ENCODE peak calls at places on chromosomes 11 and 22, in five cellular contexts. C is adipocyte; H is left cardiac atrium; P is stimulated activated naive CD8-positive, alpha-beta T cell treated with anti-CD3 and anti-CD28 coated beads, Interleukin-15, amount 100 ng/mL, for 72 hours; W is NCI-H82. J is an unnamed sample.

GRCh38 chr11:8207080-8208000 is 38.5 kb upstream of the RIC3 start:
- DNase-seq in H (no peak), C (no peak), W (no peak), P (no peak), J (no peak)

GRCh38 chr11:28924007-28924406 is 815.8 kb downstream of the METTL15 start:
- DNase-seq in W (no peak), C (no peak), P (no peak), H (no peak), J (no peak)

GRCh38 chr22:20725987-20726558 is 47.8 kb upstream of the SERPIND1 start:
- DNase-seq in W (no peak), C (no peak), P (no peak), H (no peak), J (no peak)

GRCh38 chr11:45960387-45961110 is 38.1 kb downstream of the LARGE2 start:
- DNase-seq in C (peak), W (no peak), H (no peak), P (no peak), J (no peak)

GRCh38 chr11:126061707-126062678 is 673 bp downstream of the CDON start:
- DNase-seq in W (peak), C (peak), H (no peak), P (no peak), J (no peak)

GRCh38 chr11:122877732-122878131 is 4.8 kb upstream of the JHY start:
- DNase-seq in W (no peak), H (no peak), P (no peak), C (no peak), J (no peak)

GRCh38 chr22:50677493-50678217 is 5.0 kb downstream of the SHANK3 start:
- DNase-seq in C (no peak), W (no peak), H (no peak), P (no peak), J (peak)

GRCh38 chr11:80779907-80780615 is 1339.2 kb upstream of the TENM4 start:
- DNase-seq in H (no peak), P (no peak), W (no peak), C (no peak), J (no peak)

GRCh38 chr22:44685384-44686056 is 16.5 kb upstream of the PRR5 start:
- DNase-seq in P (peak), W (peak), C (peak), H (peak), J (no peak)

GRCh38 chr22:40417881-40418280 is 47.5 kb downstream of the SGSM3 start:
- DNase-seq in P (no peak), H (no peak), W (no peak), C (no peak), J (no peak)

GRCh38 chr22:32531228-32531627 is 56.6 kb downstream of the FBXO7 start:
- DNase-seq in W (no peak), H (no peak), P (no peak), C (no peak), J (no peak)

GRCh38 chr22:19912236-19912999 is 29.2 kb upstream of the COMT start:
- DNase-seq in P (no peak), W (peak), C (no peak), H (no peak), J (no peak)

GRCh38 chr22:33883961-33884808 is 36.1 kb downstream of the LARGE1 start:
- DNase-seq in H (peak), W (peak), P (no peak), C (no peak), J (no peak)

GRCh38 chr22:36659762-36660509 is 43.6 kb downstream of the CACNG2 start:
- DNase-seq in H (peak), P (peak), W (peak), C (peak), J (no peak)

GRCh38 chr11:69378303-69379141 is 84.6 kb downstream of the MYEOV start:
- DNase-seq in H (no peak), P (no peak), W (no peak), C (no peak), J (no peak)

GRCh38 chr22:37167981-37168647 is 18.4 kb upstream of the IL2RB start:
- DNase-seq in W (no peak), H (peak), P (no peak), C (no peak), J (no peak)

GRCh38 chr11:10444725-10445286 is 10.3 kb upstream of the AMPD3 start:
- DNase-seq in H (no peak), C (no peak), W (no peak), P (peak), J (no peak)

GRCh38 chr11:134043821-134044420 is 25.0 kb upstream of the JAM3 start:
- DNase-seq in P (no peak), H (no peak), W (no peak), C (no peak), J (no peak)

GRCh38 chr11:70100791-70101190 is 22.7 kb downstream of the ANO1 start:
- DNase-seq in H (no peak), W (no peak), P (no peak), C (no peak), J (no peak)

GRCh38 chr11:57761301-57762234 is at the start of gene CTNND1:
- DNase-seq in W (peak), P (no peak), H (peak), C (peak), J (peak)

GRCh38 chr11:118001494-118001971 is 15.3 kb downstream of the IL10RA start:
- DNase-seq in C (no peak), P (peak), W (no peak), H (no peak), J (no peak)

GRCh38 chr11:123183391-123184099 is 11.5 kb downstream of the CLMP start:
- DNase-seq in P (no peak), W (no peak), H (no peak), C (no peak), J (no peak)

GRCh38 chr11:86784247-86784681 is 16.1 kb upstream of the PRSS23 start:
- DNase-seq in C (peak), P (no peak), W (no peak), H (no peak), J (no peak)

GRCh38 chr11:61828629-61829407 is 718 bp downstream of the FADS2 start:
- DNase-seq in H (no peak), W (peak), P (peak), C (peak), J (peak)

GRCh38 chr11:100625041-100625440 is 62.0 kb upstream of the ARHGAP42 start:
- DNase-seq in W (no peak), C (no peak), H (no peak), P (no peak), J (no peak)

GRCh38 chr22:39242809-39243442 is 1.9 kb downstream of the PDGFB start:
- DNase-seq in W (no peak), H (no peak), C (no peak), P (peak), J (no peak)

GRCh38 chr11:86686531-86686930 is 14.1 kb upstream of the ME3 start:
- DNase-seq in W (no peak), C (no peak), H (no peak), P (no peak), J (no peak)

GRCh38 chr11:8917157-8917820 is 6.3 kb downstream of the AKIP1 start:
- DNase-seq in P (no peak), C (peak), W (no peak), H (no peak), J (no peak)

GRCh38 chr11:19866037-19866436 is 153.4 kb downstream of the NAV2 start:
- DNase-seq in W (no peak), P (no peak), C (no peak), H (no peak), J (no peak)

GRCh38 chr11:12529041-12529440 is 145.2 kb upstream of the TEAD1 start:
- DNase-seq in W (peak), C (peak), P (no peak), H (no peak), J (no peak)

GRCh38 chr11:116691779-116692178 is 81.0 kb downstream of the BUD13 start:
- DNase-seq in W (peak), H (peak), C (peak), P (peak), J (peak)

GRCh38 chr22:35092146-35092805 is 26.3 kb downstream of the ISX start:
- DNase-seq in P (no peak), W (no peak), C (no peak), H (no peak), J (no peak)

GRCh38 chr11:7573558-7574296 is 59.9 kb downstream of the PPFIBP2 start:
- DNase-seq in H (no peak), W (no peak), P (no peak), C (no peak), J (no peak)

J was measured in GM12891.